ENCODE peak calls at places on chromosomes 11 and 22, in eight cellular contexts. C, B, P, I, Z, S, J and V are unnamed samples.

GRCh38 chr11:34570584-34570983 is 50.3 kb upstream of the EHF start:
- DNase-seq in P (peak; percentile 3), Z (peak; percentile 96), S (no peak), C (no peak), B (no peak), J (no peak), I (peak; percentile 27), V (no peak)

GRCh38 chr11:45702511-45702910 is 37.1 kb upstream of the CHST1 start:
- DNase-seq in C (no peak), S (no peak), Z (no peak), P (no peak), I (no peak), B (no peak), J (no peak), V (no peak)

GRCh38 chr22:41915035-41915782 is at the start of gene SHISA8:
- DNase-seq in B (peak; percentile 51), I (peak; percentile 70), Z (peak; percentile 32), P (no peak), S (peak; percentile 69), C (peak; percentile 87), J (no peak), V (no peak)

GRCh38 chr11:66956689-66957290 is 1.4 kb downstream of the PC start:
- DNase-seq in S (no peak), B (peak; percentile 6), J (no peak), P (peak; percentile 74), Z (peak; percentile 81), I (no peak), C (peak; percentile 50), V (peak; percentile 28)

GRCh38 chr11:122235615-122236014 is 119.6 kb upstream of the BLID start:
- DNase-seq in P (no peak), Z (peak; percentile 13), B (no peak), S (no peak), I (no peak), C (no peak), J (no peak), V (no peak)

GRCh38 chr11:73209892-73210291 is 8.2 kb upstream of the P2RY2 start:
- DNase-seq in P (no peak), B (no peak), C (no peak), S (no peak), I (no peak), J (no peak), Z (no peak), V (no peak)

GRCh38 chr11:72232260-72233055 is 7.9 kb downstream of the INPPL1 start:
- DNase-seq in I (no peak), J (no peak), B (no peak), C (no peak), S (no peak), P (no peak), Z (no peak), V (no peak)

GRCh38 chr11:115926601-115927000 is 422.4 kb upstream of the CADM1 start:
- DNase-seq in I (no peak), J (no peak), S (no peak), C (no peak), Z (no peak), P (no peak), B (no peak), V (no peak)

GRCh38 chr22:31082606-31083376 is 1.7 kb downstream of the SMTN start:
- DNase-seq in S (no peak), C (peak; percentile 93), B (peak; percentile 32), P (peak; percentile 25), I (peak; percentile 58), Z (peak; percentile 62), J (peak; percentile 85), V (peak; percentile 13)

GRCh38 chr11:92376146-92376599 is 151.6 kb downstream of the FAT3 start:
- DNase-seq in B (no peak), I (no peak), C (no peak), P (no peak), S (no peak), Z (no peak), J (no peak), V (no peak)

GRCh38 chr11:66546368-66546965 is at the start of gene ACTN3:
- DNase-seq in B (no peak), J (no peak), C (no peak), Z (no peak), I (peak; percentile 48), S (no peak), P (no peak), V (no peak)

GRCh38 chr11:121794671-121795070 is 321.3 kb downstream of the BLID start:
- DNase-seq in C (no peak), Z (no peak), S (no peak), J (no peak), B (no peak), I (no peak), P (no peak), V (no peak)

GRCh38 chr11:133906241-133906640 is 50.5 kb downstream of the IGSF9B start:
- DNase-seq in P (no peak), Z (no peak), I (no peak), B (no peak), C (peak; percentile 53), S (no peak), J (peak; percentile 57), V (no peak)

GRCh38 chr11:120569903-120570302 is 58.4 kb downstream of the GRIK4 start:
- DNase-seq in C (peak; percentile 21), P (no peak), B (no peak), S (no peak), I (no peak), J (no peak), Z (no peak), V (no peak)

GRCh38 chr11:31651208-31651607 is 141.6 kb downstream of the ELP4 start:
- DNase-seq in P (no peak), J (no peak), Z (no peak), C (no peak), I (no peak), B (no peak), S (no peak), V (no peak)

GRCh38 chr22:48586799-48587185 is 1240.9 kb downstream of the BRD1 start:
- DNase-seq in J (peak; percentile 54), I (no peak), S (no peak), B (no peak), P (no peak), Z (no peak), C (no peak), V (no peak)

GRCh38 chr11:1382831-1383607 is 6.7 kb upstream of the BRSK2 start:
- DNase-seq in C (peak; percentile 94), P (peak; percentile 72), Z (peak; percentile 42), I (peak; percentile 91), B (peak; percentile 78), S (peak; percentile 68), J (peak; percentile 89), V (peak; percentile 12)

GRCh38 chr11:30511408-30511807 is 74.7 kb downstream of the MPPED2 start:
- DNase-seq in S (no peak), P (no peak), J (no peak), I (no peak), B (no peak), C (no peak), Z (no peak), V (no peak)

GRCh38 chr22:36445158-36445668 is 36.2 kb downstream of the TXN2 start:
- DNase-seq in J (peak; percentile 85), Z (no peak), C (no peak), S (no peak), I (no peak), B (no peak), P (peak; percentile 63), V (no peak)

GRCh38 chr11:18650859-18651557 is 16.9 kb upstream of the SPTY2D1 start:
- DNase-seq in I (peak; percentile 16), P (peak; percentile 92), B (no peak), C (no peak), Z (no peak), S (peak; percentile 13), J (no peak), V (peak; percentile 77)

GRCh38 chr11:118849825-118850224 is 33.9 kb upstream of the CXCR5 start:
- DNase-seq in B (no peak), I (no peak), J (no peak), P (no peak), S (no peak), C (no peak), Z (no peak), V (no peak)

GRCh38 chr11:121464352-121464946 is 11.7 kb upstream of the SORL1-AS1 start:
- DNase-seq in S (no peak), B (peak; percentile 67), C (peak; percentile 84), P (peak; percentile 87), I (peak; percentile 78), J (peak; percentile 78), Z (peak; percentile 92), V (peak; percentile 21)

GRCh38 chr11:36513965-36514364 is 3.9 kb upstream of the TRAF6 start:
- DNase-seq in I (no peak), S (no peak), P (no peak), Z (no peak), B (no peak), J (no peak), C (no peak), V (no peak)

GRCh38 chr11:8767466-8768142 is 85.0 kb downstream of the RPL27A start:
- DNase-seq in I (no peak), B (no peak), Z (peak; percentile 84), S (no peak), P (no peak), J (no peak), C (no peak), V (no peak)

GRCh38 chr11:130478881-130479280 is 30.4 kb downstream of the ADAMTS15 start:
- DNase-seq in S (no peak), B (no peak), P (no peak), I (peak; percentile 9), C (no peak), J (no peak), Z (no peak), V (no peak)

GRCh38 chr11:99316761-99317475 is 296.2 kb downstream of the CNTN5 start:
- DNase-seq in C (no peak), P (no peak), I (no peak), Z (no peak), J (peak; percentile 61), S (no peak), B (no peak), V (no peak)

GRCh38 chr22:39275814-39276443 is 31.1 kb upstream of the PDGFB start:
- DNase-seq in J (no peak), B (no peak), Z (no peak), P (no peak), S (no peak), I (no peak), C (no peak), V (no peak)

GRCh38 chr22:48379371-48379770 is 1448.3 kb downstream of the BRD1 start:
- DNase-seq in Z (no peak), I (no peak), J (no peak), C (peak; percentile 62), B (no peak), P (no peak), S (no peak), V (no peak)

GRCh38 chr22:39728236-39728860 is 157.8 kb downstream of the CACNA1I start:
- DNase-seq in C (no peak), P (no peak), B (no peak), Z (no peak), S (no peak), J (no peak), I (no peak), V (no peak)

GRCh38 chr11:59767212-59767611 is 12.0 kb downstream of the STX3 start:
- DNase-seq in P (peak; percentile 22), B (no peak), C (no peak), I (no peak), Z (no peak), S (no peak), J (no peak), V (peak; percentile 36)

GRCh38 chr22:36580846-36581245 is 51.9 kb upstream of the EIF3D start:
- DNase-seq in P (no peak), C (peak; percentile 28), S (no peak), Z (no peak), B (no peak), J (peak; percentile 21), I (no peak), V (no peak)

GRCh38 chr11:79670846-79671245 is 230.0 kb upstream of the TENM4 start:
- DNase-seq in Z (no peak), I (no peak), C (no peak), J (no peak), P (no peak), B (no peak), S (no peak), V (no peak)

GRCh38 chr11:115475564-115475963 is 28.7 kb downstream of the CADM1 start:
- DNase-seq in C (no peak), P (no peak), S (no peak), B (no peak), I (no peak), Z (no peak), J (no peak), V (no peak)